ENCODE peak calls at places on chromosomes 11 and 22, in ten cellular contexts. F is naive thymus-derived CD4-positive, alpha-beta T cell; X is adrenal gland; E is caudate nucleus; C is thoracic aorta; I is pancreas; Q is H9; N is CD4-positive, alpha-beta T cell; A is lung; V is IMR-90. O is an unnamed sample.

GRCh38 chr11:107741044-107741823 is 29.4 kb upstream of the SLN start:
- DNase-seq in X (no peak), V (peak; percentile 44), A (peak; percentile 36), N (no peak), E (no peak), I (no peak), C (no peak), Q (no peak), F (no peak), O (no peak)

GRCh38 chr22:27420817-27421361 is 380.7 kb downstream of the MN1 start:
- DNase-seq in I (peak; percentile 90), C (peak; percentile 66), V (peak; percentile 95), A (peak; percentile 65), N (no peak), X (peak; percentile 38), Q (no peak), E (no peak), F (no peak), O (no peak)

GRCh38 chr22:38461057-38461413 is 6.0 kb upstream of the KCNJ4 start:
- DNase-seq in Q (no peak), E (no peak), C (no peak), F (no peak), N (no peak), V (no peak), I (no peak), X (no peak), A (no peak), O (no peak)

GRCh38 chr11:118012083-118012669 is 26.0 kb downstream of the IL10RA start:
- DNase-seq in N (no peak), A (no peak), I (no peak), F (no peak), E (no peak), Q (no peak), V (peak; percentile 1), X (peak; percentile 54), C (no peak), O (peak; percentile 76)

GRCh38 chr22:46269564-46269963 is 1.8 kb downstream of the TTC38 start:
- DNase-seq in F (no peak), X (no peak), A (no peak), C (no peak), Q (no peak), V (no peak), N (no peak), I (no peak), E (no peak), O (no peak)

GRCh38 chr11:130671801-130672700 is 223.6 kb downstream of the ADAMTS15 start:
- DNase-seq in I (no peak), A (no peak), F (no peak), V (peak; percentile 94), E (no peak), C (peak; percentile 75), X (no peak), Q (no peak), N (no peak), O (no peak)

GRCh38 chr11:3073029-3073435 is 15.8 kb upstream of the CARS1 start:
- DNase-seq in C (no peak), V (peak; percentile 17), Q (no peak), A (no peak), X (no peak), F (no peak), I (no peak), N (no peak), E (no peak), O (no peak)

GRCh38 chr11:74035264-74035663 is 26.4 kb upstream of the UCP3 start:
- DNase-seq in Q (no peak), E (no peak), I (no peak), C (no peak), X (no peak), F (no peak), A (no peak), V (peak; percentile 72), N (no peak), O (no peak)

GRCh38 chr11:46170797-46171196 is 49.5 kb upstream of the PHF21A start:
- DNase-seq in C (no peak), V (no peak), I (no peak), A (no peak), X (no peak), Q (no peak), N (no peak), E (no peak), F (no peak), O (no peak)

GRCh38 chr11:45921561-45922424 is 663 bp upstream of the LARGE2 start:
- DNase-seq in E (no peak), I (peak; percentile 94), Q (peak; percentile 98), X (peak; percentile 50), V (no peak), A (peak; percentile 83), C (no peak), F (no peak), N (no peak), O (peak; percentile 65)

DNA sequence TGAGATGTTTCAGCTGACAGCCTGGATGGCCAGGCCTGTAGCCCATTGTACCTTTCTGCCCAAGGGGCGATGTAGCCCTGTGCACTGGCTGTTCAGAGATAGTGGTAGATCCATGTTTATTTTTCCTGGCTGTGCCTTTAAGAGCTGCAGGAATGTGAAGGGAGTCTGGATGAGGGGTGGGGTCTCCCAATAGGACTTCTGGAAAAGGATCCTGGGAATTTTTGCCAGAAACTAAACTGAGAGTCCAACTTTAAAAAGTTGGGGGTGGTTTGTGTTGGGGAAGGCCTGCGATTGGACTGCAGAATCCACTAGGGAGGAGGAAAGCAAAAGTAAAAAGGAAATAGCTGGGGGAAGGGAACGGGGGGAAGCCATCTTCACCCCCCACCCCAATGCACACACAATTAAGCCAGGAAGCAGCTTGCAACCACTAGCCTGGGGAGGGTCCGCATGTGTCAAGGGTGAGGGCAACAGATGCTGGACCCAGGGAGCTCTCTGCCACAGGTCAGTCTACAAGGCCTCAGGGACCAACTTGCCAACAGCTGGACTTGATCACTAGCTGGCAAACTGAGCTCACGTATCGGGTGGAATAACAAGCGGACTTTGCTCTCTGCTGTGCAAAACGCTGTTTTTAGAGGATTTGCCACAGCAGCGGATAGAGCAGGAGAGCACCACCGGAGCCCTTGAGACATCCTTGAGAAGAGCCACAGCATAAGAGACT is at the start of gene OLFML1:
- DNase-seq in V (no peak), X (no peak), F (no peak), A (no peak), E (no peak), I (no peak), C (no peak), Q (no peak), N (no peak), O (no peak)
- H3K27ac ChIP-seq in V (no peak within 1 kb of the TSS), X (no peak within 1 kb of the TSS), F (no peak within 1 kb of the TSS), A (peak within 1 kb of the TSS; percentile 65), E (no peak within 1 kb of the TSS), I (no peak within 1 kb of the TSS), C (peak within 1 kb of the TSS; percentile 2), Q (no peak within 1 kb of the TSS), N (no peak within 1 kb of the TSS), O (peak within 1 kb of the TSS; percentile 43)

DNA sequence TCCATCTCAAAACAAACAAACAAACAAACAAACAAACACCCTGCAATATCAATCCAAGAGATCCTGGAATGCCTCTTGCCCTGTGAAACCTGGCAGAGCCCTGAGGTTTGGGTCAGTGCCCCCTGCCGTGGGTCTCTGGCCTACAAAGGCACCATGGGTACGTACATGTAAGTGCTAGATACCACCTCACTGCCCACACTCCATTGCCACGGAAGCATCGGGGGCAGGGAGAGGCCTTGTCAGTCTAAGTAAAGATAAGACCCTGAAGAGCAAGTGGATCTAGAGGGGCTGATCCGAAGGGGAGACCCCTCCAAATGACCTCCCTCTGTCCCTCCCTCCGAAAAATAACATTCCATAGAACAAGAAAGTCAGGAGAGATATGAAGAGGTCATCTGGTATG is 2.0 kb upstream of the MIEF1 start:
- DNase-seq in N (no peak), Q (no peak), X (no peak), C (no peak), F (no peak), I (no peak), E (no peak), V (no peak), A (no peak), O (no peak)
- H3K27ac ChIP-seq in N (no peak overlapping the region), Q (no peak overlapping the region), X (no peak overlapping the region), C (no peak overlapping the region), F (no peak overlapping the region), I (no peak overlapping the region), E (peak overlapping the region; percentile 68), V (no peak overlapping the region), A (no peak overlapping the region), O (no peak overlapping the region)

DNA sequence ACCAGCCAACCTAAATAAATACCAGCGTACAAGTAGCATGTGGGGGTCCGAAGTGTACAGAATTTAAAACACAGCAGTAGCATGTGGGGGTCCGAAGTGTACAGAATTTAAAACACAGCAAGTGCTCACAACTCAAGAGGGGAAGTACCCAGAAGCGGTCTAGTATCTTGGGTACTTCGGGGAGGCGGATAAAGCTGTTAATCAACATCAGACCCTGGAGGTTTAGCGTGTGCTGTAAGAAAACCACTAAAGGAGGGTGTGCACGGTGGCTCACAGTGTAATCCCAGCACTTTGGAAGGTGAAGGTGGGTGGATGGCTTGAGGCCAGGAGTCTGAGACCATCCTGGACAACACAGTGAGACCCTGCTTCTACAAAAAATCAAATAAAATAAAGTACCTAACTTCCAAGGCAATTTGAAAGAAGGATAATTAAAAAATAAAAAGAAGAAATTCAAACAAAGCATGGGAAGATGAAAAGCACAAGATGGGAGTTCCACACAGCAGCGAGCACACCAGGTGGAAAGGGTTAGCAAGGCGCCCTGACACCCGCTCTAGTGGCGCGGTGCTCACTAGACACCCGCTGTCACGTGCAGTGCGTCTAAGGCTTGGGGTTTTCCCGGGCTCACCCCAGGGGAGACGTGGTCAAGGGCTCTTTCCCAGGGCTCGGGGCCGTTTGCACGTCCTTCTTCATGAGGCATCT is 35.0 kb upstream of the MOB2 start:
- DNase-seq in E (no peak), V (no peak), A (no peak), Q (no peak), N (no peak), C (no peak), F (no peak), I (no peak), X (no peak), O (peak; percentile 78)
- H3K27ac ChIP-seq in E (no peak overlapping the region), V (no peak overlapping the region), A (no peak overlapping the region), Q (no peak overlapping the region), N (no peak overlapping the region), C (no peak overlapping the region), F (no peak overlapping the region), I (no peak overlapping the region), X (no peak overlapping the region), O (peak overlapping the region; percentile 38)

GRCh38 chr11:35305670-35306382 is 113.5 kb downstream of the SLC1A2 start:
- DNase-seq in N (peak; percentile 25), I (no peak), E (no peak), F (no peak), Q (peak; percentile 76), C (no peak), A (no peak), V (peak; percentile 56), X (peak; percentile 67), O (peak; percentile 37)

GRCh38 chr11:35304900-35305299 is 114.5 kb downstream of the SLC1A2 start:
- DNase-seq in N (no peak), F (no peak), V (no peak), C (no peak), Q (no peak), I (no peak), E (no peak), A (no peak), X (no peak), O (no peak)

GRCh38 chr11:35302388-35302787 is 117.0 kb downstream of the SLC1A2 start:
- DNase-seq in C (no peak), N (no peak), A (no peak), I (no peak), Q (no peak), V (peak; percentile 27), E (no peak), F (no peak), X (no peak), O (no peak)

GRCh38 chr11:35304393-35304790 is 115.0 kb downstream of the SLC1A2 start:
- DNase-seq in C (no peak), V (peak; percentile 88), F (no peak), E (no peak), X (no peak), A (no peak), I (no peak), N (no peak), Q (no peak), O (no peak)

GRCh38 chr11:35303596-35304392 is 115.6 kb downstream of the SLC1A2 start:
- DNase-seq in V (peak; percentile 79), E (no peak), N (no peak), Q (no peak), I (peak; percentile 62), A (peak; percentile 76), C (peak; percentile 22), X (peak; percentile 68), F (no peak), O (peak; percentile 31)
- H3K27ac ChIP-seq in V (peak overlapping the region; percentile 68), E (peak overlapping the region; percentile 76), N (no peak overlapping the region), Q (no peak overlapping the region), I (no peak overlapping the region), A (peak overlapping the region; percentile 91), C (no peak overlapping the region), X (no peak overlapping the region), F (no peak overlapping the region), O (peak overlapping the region; percentile 75)

O was measured in Peyer's patch.